ENCODE peak calls at places on chromosomes 1 and 21, in five cellular contexts. M is HL-60; J is stimulated activated CD8-positive, alpha-beta memory T cell treated with anti-CD3 and anti-CD28 coated beads, Interleukin-2, amount 100 ng/mL, for 48 hours; H is NCI-H748 treated with DMSO at 0.1 percent for 48 hours; U is activated T-cell treated with anti-CD3 and anti-CD28 coated beads for 4 hours. D is an unnamed sample.

GRCh38 chr1:2126331-2127180 is 68.0 kb downstream of the FAAP20 start:
- DNase-seq in M (no peak), J (no peak), H (no peak), U (no peak), D (no peak)

GRCh38 chr1:197481101-197481500 is 213.0 kb downstream of the CRB1 start:
- DNase-seq in M (no peak), J (no peak), H (no peak), U (no peak), D (no peak)

GRCh38 chr1:229940689-229941088 is 126.3 kb upstream of the GALNT2 start:
- DNase-seq in M (no peak), J (no peak), H (no peak), U (no peak), D (no peak)

GRCh38 chr21:39340687-39341086 is 8.2 kb downstream of the HMGN1 start:
- DNase-seq in M (no peak), J (no peak), H (no peak), U (no peak), D (no peak)

GRCh38 chr1:243883551-243883950 is 33.5 kb upstream of the AKT3 start:
- DNase-seq in M (no peak), J (no peak), H (no peak), U (no peak), D (no peak)

GRCh38 chr1:100065183-100065968 is 67.4 kb downstream of the SASS6 start:
- DNase-seq in M (no peak), J (no peak), H (no peak), U (no peak), D (no peak)

GRCh38 chr1:30129421-30130055 is 593.8 kb downstream of the MATN1 start:
- DNase-seq in M (no peak), J (no peak), H (no peak), U (no peak), D (no peak)

GRCh38 chr1:235663628-235664027 is 14.0 kb upstream of the GNG4 start:
- DNase-seq in M (no peak), J (no peak), H (no peak), U (no peak), D (no peak)

GRCh38 chr1:30273021-30273325 is 450.4 kb downstream of the MATN1 start:
- DNase-seq in M (no peak), J (no peak), H (no peak), U (no peak), D (no peak)

GRCh38 chr1:116033322-116033721 is 57.0 kb downstream of the SLC22A15 start:
- DNase-seq in M (no peak), J (no peak), H (peak), U (no peak), D (no peak)

GRCh38 chr1:155012760-155013602 is 10.4 kb downstream of the ZBTB7B start:
- DNase-seq in M (peak), J (no peak), H (no peak), U (no peak), D (no peak)

GRCh38 chr1:64006276-64007051 is 197.0 kb upstream of the UBE2U start:
- DNase-seq in M (no peak), J (no peak), H (no peak), U (no peak), D (no peak)

GRCh38 chr1:212607924-212608208 is 695 bp upstream of the ATF3 start:
- DNase-seq in M (no peak), J (no peak), H (peak), U (no peak), D (no peak)

GRCh38 chr1:161162806-161163205 is 3.4 kb upstream of the PPOX start:
- DNase-seq in M (no peak), J (no peak), H (no peak), U (no peak), D (no peak)

GRCh38 chr21:44865561-44866280 is 7.8 kb downstream of the PTTG1IP start:
- DNase-seq in M (peak), J (no peak), H (no peak), U (no peak), D (no peak)

GRCh38 chr1:158019177-158019868 is 25.9 kb downstream of the KIRREL1 start:
- DNase-seq in M (no peak), J (no peak), H (no peak), U (no peak), D (no peak)

GRCh38 chr1:222167111-222167510 is 380.8 kb downstream of the HHIPL2 start:
- DNase-seq in M (no peak), J (peak), H (no peak), U (no peak), D (no peak)

GRCh38 chr1:238439483-238439882 is 548.8 kb upstream of the ZP4 start:
- DNase-seq in M (no peak), J (no peak), H (no peak), U (no peak), D (no peak)

GRCh38 chr1:117653732-117654484 is 48.1 kb downstream of the TENT5C start:
- DNase-seq in M (no peak), J (no peak), H (peak), U (peak), D (no peak)

GRCh38 chr1:15736035-15736665 is at the start of gene SLC25A34:
- DNase-seq in M (no peak), J (no peak), H (no peak), U (no peak), D (no peak)

GRCh38 chr1:10975567-10976326 is 36.7 kb upstream of the TARDBP start:
- DNase-seq in M (no peak), J (no peak), H (no peak), U (no peak), D (no peak)